ENCODE peak calls at places on chromosomes 6 and 20, in six cellular contexts. One of them, this sample, is unnamed.

GRCh38 chr20:16397053-16397452 is 176.2 kb downstream of the KIF16B start:
- DNase-seq in CD4-positive, CD25-positive, alpha-beta regulatory T cell: no peak
- DNase-seq in astrocyte: peak
- DNase-seq in foreskin fibroblast: no peak
- DNase-seq in ACHN: no peak
- DNase-seq in stimulated activated naive CD4-positive, alpha-beta T cell: no peak
- DNase-seq in this sample: no peak

GRCh38 chr20:32891926-32892660 is 33.4 kb downstream of the EFCAB8 start:
- DNase-seq in CD4-positive, CD25-positive, alpha-beta regulatory T cell: no peak
- DNase-seq in astrocyte: no peak
- DNase-seq in foreskin fibroblast: no peak
- DNase-seq in ACHN: no peak
- DNase-seq in stimulated activated naive CD4-positive, alpha-beta T cell: no peak
- DNase-seq in this sample: no peak

GRCh38 chr6:20584100-20584731 is 50.0 kb downstream of the CDKAL1 start:
- DNase-seq in CD4-positive, CD25-positive, alpha-beta regulatory T cell: no peak
- DNase-seq in astrocyte: no peak
- DNase-seq in foreskin fibroblast: no peak
- DNase-seq in ACHN: no peak
- DNase-seq in stimulated activated naive CD4-positive, alpha-beta T cell: no peak
- DNase-seq in this sample: no peak

GRCh38 chr6:152146385-152146784 is 338.9 kb downstream of the ESR1 start:
- DNase-seq in CD4-positive, CD25-positive, alpha-beta regulatory T cell: no peak
- DNase-seq in astrocyte: peak
- DNase-seq in foreskin fibroblast: peak
- DNase-seq in ACHN: peak
- DNase-seq in stimulated activated naive CD4-positive, alpha-beta T cell: no peak
- DNase-seq in this sample: no peak

GRCh38 chr6:97674802-97675201 is 391.8 kb upstream of the MMS22L start:
- DNase-seq in CD4-positive, CD25-positive, alpha-beta regulatory T cell: no peak
- DNase-seq in astrocyte: peak
- DNase-seq in foreskin fibroblast: peak
- DNase-seq in ACHN: no peak
- DNase-seq in stimulated activated naive CD4-positive, alpha-beta T cell: no peak
- DNase-seq in this sample: no peak

GRCh38 chr6:169701218-169701952 is 444 bp downstream of the WDR27 start:
- DNase-seq in CD4-positive, CD25-positive, alpha-beta regulatory T cell: no peak
- DNase-seq in astrocyte: peak
- DNase-seq in foreskin fibroblast: no peak
- DNase-seq in ACHN: no peak
- DNase-seq in stimulated activated naive CD4-positive, alpha-beta T cell: no peak
- DNase-seq in this sample: no peak

GRCh38 chr6:446418-447366 is 55.1 kb downstream of the IRF4 start:
- DNase-seq in CD4-positive, CD25-positive, alpha-beta regulatory T cell: peak
- DNase-seq in astrocyte: no peak
- DNase-seq in foreskin fibroblast: no peak
- DNase-seq in ACHN: no peak
- DNase-seq in stimulated activated naive CD4-positive, alpha-beta T cell: peak
- DNase-seq in this sample: no peak

GRCh38 chr6:31664790-31665500 is at the start of gene GPANK1:
- DNase-seq in CD4-positive, CD25-positive, alpha-beta regulatory T cell: peak
- DNase-seq in astrocyte: peak
- DNase-seq in foreskin fibroblast: peak
- DNase-seq in ACHN: peak
- DNase-seq in stimulated activated naive CD4-positive, alpha-beta T cell: peak
- DNase-seq in this sample: peak

GRCh38 chr20:39879296-39879695 is 809.7 kb downstream of the MAFB start:
- DNase-seq in CD4-positive, CD25-positive, alpha-beta regulatory T cell: no peak
- DNase-seq in astrocyte: peak
- DNase-seq in foreskin fibroblast: no peak
- DNase-seq in ACHN: no peak
- DNase-seq in stimulated activated naive CD4-positive, alpha-beta T cell: no peak
- DNase-seq in this sample: no peak

GRCh38 chr6:34285571-34285970 is 36.8 kb upstream of the SMIM29 start:
- DNase-seq in CD4-positive, CD25-positive, alpha-beta regulatory T cell: no peak
- DNase-seq in astrocyte: no peak
- DNase-seq in foreskin fibroblast: no peak
- DNase-seq in ACHN: no peak
- DNase-seq in stimulated activated naive CD4-positive, alpha-beta T cell: no peak
- DNase-seq in this sample: no peak

GRCh38 chr6:44102527-44102926 is 24.7 kb downstream of the MRPL14 start:
- DNase-seq in CD4-positive, CD25-positive, alpha-beta regulatory T cell: no peak
- DNase-seq in astrocyte: no peak
- DNase-seq in foreskin fibroblast: no peak
- DNase-seq in ACHN: no peak
- DNase-seq in stimulated activated naive CD4-positive, alpha-beta T cell: no peak
- DNase-seq in this sample: no peak

GRCh38 chr20:62815066-62815991 is 1.5 kb upstream of the COL9A3 start:
- DNase-seq in CD4-positive, CD25-positive, alpha-beta regulatory T cell: no peak
- DNase-seq in astrocyte: peak
- DNase-seq in foreskin fibroblast: no peak
- DNase-seq in ACHN: peak
- DNase-seq in stimulated activated naive CD4-positive, alpha-beta T cell: no peak
- DNase-seq in this sample: no peak

GRCh38 chr6:16964553-16965499 is 137.0 kb upstream of the STMND1 start:
- DNase-seq in CD4-positive, CD25-positive, alpha-beta regulatory T cell: peak
- DNase-seq in astrocyte: peak
- DNase-seq in foreskin fibroblast: peak
- DNase-seq in ACHN: peak
- DNase-seq in stimulated activated naive CD4-positive, alpha-beta T cell: no peak
- DNase-seq in this sample: peak

GRCh38 chr6:149289192-149289741 is 28.2 kb upstream of the TAB2 start:
- DNase-seq in CD4-positive, CD25-positive, alpha-beta regulatory T cell: no peak
- DNase-seq in astrocyte: no peak
- DNase-seq in foreskin fibroblast: no peak
- DNase-seq in ACHN: no peak
- DNase-seq in stimulated activated naive CD4-positive, alpha-beta T cell: no peak
- DNase-seq in this sample: no peak

GRCh38 chr6:139240161-139241010 is 51.4 kb downstream of the TXLNB start:
- DNase-seq in CD4-positive, CD25-positive, alpha-beta regulatory T cell: no peak
- DNase-seq in astrocyte: peak
- DNase-seq in foreskin fibroblast: peak
- DNase-seq in ACHN: no peak
- DNase-seq in stimulated activated naive CD4-positive, alpha-beta T cell: no peak
- DNase-seq in this sample: no peak

GRCh38 chr6:2496291-2496690 is 250.9 kb upstream of the GMDS start:
- DNase-seq in CD4-positive, CD25-positive, alpha-beta regulatory T cell: no peak
- DNase-seq in astrocyte: no peak
- DNase-seq in foreskin fibroblast: no peak
- DNase-seq in ACHN: no peak
- DNase-seq in stimulated activated naive CD4-positive, alpha-beta T cell: no peak
- DNase-seq in this sample: no peak

GRCh38 chr6:46207174-46207573 is 36.4 kb upstream of the ENPP5 start:
- DNase-seq in CD4-positive, CD25-positive, alpha-beta regulatory T cell: no peak
- DNase-seq in astrocyte: no peak
- DNase-seq in foreskin fibroblast: no peak
- DNase-seq in ACHN: no peak
- DNase-seq in stimulated activated naive CD4-positive, alpha-beta T cell: no peak
- DNase-seq in this sample: no peak

GRCh38 chr6:152669894-152670293 is 27.8 kb upstream of the MYCT1 start:
- DNase-seq in CD4-positive, CD25-positive, alpha-beta regulatory T cell: no peak
- DNase-seq in astrocyte: peak
- DNase-seq in foreskin fibroblast: peak
- DNase-seq in ACHN: peak
- DNase-seq in stimulated activated naive CD4-positive, alpha-beta T cell: no peak
- DNase-seq in this sample: no peak

GRCh38 chr6:166786704-166787293 is 159.7 kb upstream of the RPS6KA2 start:
- DNase-seq in CD4-positive, CD25-positive, alpha-beta regulatory T cell: peak
- DNase-seq in astrocyte: peak
- DNase-seq in foreskin fibroblast: peak
- DNase-seq in ACHN: peak
- DNase-seq in stimulated activated naive CD4-positive, alpha-beta T cell: no peak
- DNase-seq in this sample: peak

GRCh38 chr6:109979033-109979921 is 1.2 kb downstream of the GPR6 start:
- DNase-seq in CD4-positive, CD25-positive, alpha-beta regulatory T cell: no peak
- DNase-seq in astrocyte: no peak
- DNase-seq in foreskin fibroblast: no peak
- DNase-seq in ACHN: no peak
- DNase-seq in stimulated activated naive CD4-positive, alpha-beta T cell: no peak
- DNase-seq in this sample: peak

GRCh38 chr6:159871911-159872310 is 18.9 kb upstream of the MAS1 start:
- DNase-seq in CD4-positive, CD25-positive, alpha-beta regulatory T cell: no peak
- DNase-seq in astrocyte: peak
- DNase-seq in foreskin fibroblast: no peak
- DNase-seq in ACHN: no peak
- DNase-seq in stimulated activated naive CD4-positive, alpha-beta T cell: no peak
- DNase-seq in this sample: no peak

GRCh38 chr6:133040025-133040838 is 200.9 kb upstream of the EYA4 start:
- DNase-seq in CD4-positive, CD25-positive, alpha-beta regulatory T cell: no peak
- DNase-seq in astrocyte: peak
- DNase-seq in foreskin fibroblast: no peak
- DNase-seq in ACHN: peak
- DNase-seq in stimulated activated naive CD4-positive, alpha-beta T cell: no peak
- DNase-seq in this sample: no peak

GRCh38 chr6:136921936-136922679 is at the start of gene SLC35D3:
- DNase-seq in CD4-positive, CD25-positive, alpha-beta regulatory T cell: peak
- DNase-seq in astrocyte: no peak
- DNase-seq in foreskin fibroblast: no peak
- DNase-seq in ACHN: peak
- DNase-seq in stimulated activated naive CD4-positive, alpha-beta T cell: no peak
- DNase-seq in this sample: no peak

GRCh38 chr6:12160350-12160749 is 129.8 kb upstream of the EDN1 start:
- DNase-seq in CD4-positive, CD25-positive, alpha-beta regulatory T cell: no peak
- DNase-seq in astrocyte: peak
- DNase-seq in foreskin fibroblast: peak
- DNase-seq in ACHN: no peak
- DNase-seq in stimulated activated naive CD4-positive, alpha-beta T cell: no peak
- DNase-seq in this sample: no peak

This sample was measured in B cell.